ENCODE peak calls at places on chromosomes 11 and 22, in eight cellular contexts. P is ascending aorta; V is adrenal gland; E is GM10248; D is CD8-positive, alpha-beta T cell; I is thoracic aorta; F is heart left ventricle; N is uterus. C is an unnamed sample.
A peak's percentile ranks its signal among the peaks of the same experiment; 100 is the strongest.

GRCh38 chr11:110971110-110971509 is 258.9 kb upstream of the ARHGAP20 start:
- DNase-seq in P (no peak), V (no peak), E (no peak), D (no peak), I (no peak), F (no peak), N (no peak), C (no peak)

GRCh38 chr11:68118753-68119448 is 2.3 kb downstream of the CHKA start:
- DNase-seq in P (no peak), V (no peak), E (peak; percentile 65), D (no peak), I (no peak), F (no peak), N (no peak), C (peak; percentile 73)

GRCh38 chr11:103730151-103730940 is 306.1 kb upstream of the DDI1 start:
- DNase-seq in P (no peak), V (no peak), E (no peak), D (no peak), I (no peak), F (no peak), N (no peak), C (no peak)

GRCh38 chr11:100810146-100810545 is 123.1 kb downstream of the ARHGAP42 start:
- DNase-seq in P (no peak), V (no peak), E (no peak), D (no peak), I (no peak), F (no peak), N (no peak), C (no peak)

GRCh38 chr22:25068701-25069100 is 116.2 kb downstream of the KIAA1671 start:
- DNase-seq in P (no peak), V (no peak), E (no peak), D (peak; percentile 53), I (no peak), F (no peak), N (no peak), C (no peak)

GRCh38 chr11:70410276-70410675 is 11.9 kb downstream of the CTTN start:
- DNase-seq in P (no peak), V (no peak), E (no peak), D (no peak), I (no peak), F (peak; percentile 84), N (no peak), C (no peak)

GRCh38 chr11:104736503-104736902 is 161.8 kb downstream of the CASP12 start:
- DNase-seq in P (no peak), V (no peak), E (no peak), D (no peak), I (no peak), F (no peak), N (no peak), C (no peak)

GRCh38 chr11:47672283-47672730 is 29.9 kb upstream of the MTCH2 start:
- DNase-seq in P (no peak), V (no peak), E (no peak), D (no peak), I (no peak), F (no peak), N (no peak), C (no peak)

GRCh38 chr11:122267602-122268001 is 151.6 kb upstream of the BLID start:
- DNase-seq in P (no peak), V (peak; percentile 28), E (no peak), D (no peak), I (no peak), F (no peak), N (no peak), C (no peak)

GRCh38 chr22:37898441-37899181 is 7.5 kb upstream of the MICALL1 start:
- DNase-seq in P (no peak), V (no peak), E (no peak), D (no peak), I (no peak), F (no peak), N (no peak), C (no peak)

GRCh38 chr11:79510948-79511347 is 70.1 kb upstream of the TENM4 start:
- DNase-seq in P (no peak), V (no peak), E (no peak), D (no peak), I (no peak), F (no peak), N (no peak), C (no peak)

GRCh38 chr11:59678813-59679165 is 10.0 kb upstream of the PATL1 start:
- DNase-seq in P (no peak), V (no peak), E (no peak), D (no peak), I (no peak), F (no peak), N (no peak), C (no peak)

GRCh38 chr11:18495268-18495667 is 31.5 kb downstream of the TSG101 start:
- DNase-seq in P (no peak), V (no peak), E (no peak), D (no peak), I (no peak), F (no peak), N (no peak), C (no peak)

GRCh38 chr11:95697614-95698408 is 91.8 kb downstream of the FAM76B start:
- DNase-seq in P (no peak), V (no peak), E (peak; percentile 6), D (no peak), I (no peak), F (no peak), N (no peak), C (no peak)

GRCh38 chr11:17014321-17014773 is at the start of gene PLEKHA7:
- DNase-seq in P (no peak), V (no peak), E (peak; percentile 39), D (no peak), I (no peak), F (no peak), N (no peak), C (peak; percentile 66)

GRCh38 chr22:24429411-24430365 is 2.3 kb downstream of the ADORA2A start:
- DNase-seq in P (peak; percentile 3), V (peak; percentile 47), E (peak; percentile 65), D (peak; percentile 57), I (no peak), F (peak; percentile 69), N (no peak), C (peak; percentile 81)

GRCh38 chr11:34052608-34053160 is 1.2 kb downstream of the CAPRIN1 start:
- DNase-seq in P (no peak), V (peak; percentile 36), E (no peak), D (peak; percentile 40), I (no peak), F (peak; percentile 16), N (peak; percentile 31), C (no peak)

GRCh38 chr11:2264366-2265011 is 5.9 kb downstream of the ASCL2 start:
- DNase-seq in P (no peak), V (no peak), E (no peak), D (no peak), I (no peak), F (no peak), N (no peak), C (no peak)

GRCh38 chr11:108223449-108224149 is 732 bp downstream of the ATM start:
- DNase-seq in P (no peak), V (no peak), E (peak; percentile 32), D (peak; percentile 48), I (no peak), F (no peak), N (no peak), C (no peak)

GRCh38 chr11:100687032-100687629 is at the start of gene ARHGAP42:
- DNase-seq in P (no peak), V (peak; percentile 61), E (peak; percentile 81), D (peak; percentile 20), I (no peak), F (peak; percentile 81), N (peak; percentile 69), C (peak; percentile 90)

GRCh38 chr11:35012467-35013191 is 96.2 kb downstream of the PDHX start:
- DNase-seq in P (no peak), V (no peak), E (peak; percentile 45), D (peak; percentile 29), I (no peak), F (no peak), N (no peak), C (peak; percentile 48)

GRCh38 chr11:72617080-72617744 is 57.0 kb downstream of the PDE2A start:
- DNase-seq in P (no peak), V (peak; percentile 46), E (no peak), D (no peak), I (no peak), F (peak; percentile 60), N (peak; percentile 59), C (no peak)

GRCh38 chr11:118609380-118610219 is 2.2 kb downstream of the PHLDB1 start:
- DNase-seq in P (no peak), V (peak; percentile 16), E (no peak), D (peak; percentile 46), I (no peak), F (no peak), N (peak; percentile 30), C (no peak)

GRCh38 chr11:129292768-129293167 is 82.9 kb upstream of the BARX2 start:
- DNase-seq in P (no peak), V (no peak), E (no peak), D (no peak), I (no peak), F (no peak), N (no peak), C (no peak)
- TF ChIP-seq CTCF in P (no peak), V (no peak), E (no peak), D (no peak), I (no peak), F (no peak), N (no peak), C (no peak)

GRCh38 chr11:61955031-61955415 is 4.9 kb downstream of the BEST1 start:
- DNase-seq in P (no peak), V (peak; percentile 75), E (no peak), D (no peak), I (no peak), F (peak; percentile 70), N (peak; percentile 81), C (peak; percentile 45)
- TF ChIP-seq CTCF in P (peak; percentile 26), V (no peak), E (no peak), D (no peak), I (no peak), F (peak; percentile 30), N (no peak), C (no peak)

GRCh38 chr11:66150140-66150539 is 80.1 kb downstream of the PACS1 start:
- DNase-seq in P (no peak), V (no peak), E (no peak), D (no peak), I (no peak), F (no peak), N (no peak), C (no peak)
- TF ChIP-seq CTCF in P (no peak), V (no peak), E (no peak), D (no peak), I (no peak), F (no peak), N (no peak), C (no peak)

GRCh38 chr22:49321477-49322055 is 506.1 kb downstream of the BRD1 start:
- DNase-seq in P (no peak), V (no peak), E (no peak), D (no peak), I (no peak), F (no peak), N (no peak), C (no peak)

GRCh38 chr22:49323751-49324415 is 503.8 kb downstream of the BRD1 start:
- DNase-seq in P (no peak), V (no peak), E (peak; percentile 10), D (no peak), I (no peak), F (no peak), N (no peak), C (no peak)

GRCh38 chr22:49322861-49323622 is 504.6 kb downstream of the BRD1 start:
- DNase-seq in P (no peak), V (no peak), E (peak; percentile 4), D (no peak), I (no peak), F (no peak), N (no peak), C (no peak)

GRCh38 chr22:49320714-49321476 is 506.8 kb downstream of the BRD1 start:
- DNase-seq in P (no peak), V (no peak), E (no peak), D (no peak), I (no peak), F (no peak), N (no peak), C (no peak)

GRCh38 chr22:49322231-49322630 is 505.4 kb downstream of the BRD1 start:
- DNase-seq in P (no peak), V (no peak), E (no peak), D (no peak), I (no peak), F (no peak), N (no peak), C (no peak)
- TF ChIP-seq CTCF in P (no peak), V (no peak), E (no peak), D (no peak), I (no peak), F (no peak), N (no peak), C (no peak)

C was measured in GM20000.